ENCODE peak calls at places on chromosomes 1 and 21, in four cellular contexts. One of them, this sample, is unnamed.

GRCh38 chr1:153532161-153532560 is 3.6 kb downstream of the S100A6 start:
- DNase-seq in WTC11: no peak
- DNase-seq in HepG2: no peak
- DNase-seq in K562: no peak
- DNase-seq in this sample: no peak

GRCh38 chr1:198153103-198153502 is 3.7 kb upstream of the NEK7 start:
- DNase-seq in HepG2: no peak
- DNase-seq in K562: no peak
- DNase-seq in WTC11: no peak
- DNase-seq in this sample: no peak

GRCh38 chr1:165795894-165796293 is 27.2 kb upstream of the TMCO1 start:
- DNase-seq in WTC11: no peak
- DNase-seq in HepG2: no peak
- DNase-seq in K562: no peak
- DNase-seq in this sample: no peak

GRCh38 chr1:11504599-11504998 is 25.6 kb downstream of the DISP3 start:
- DNase-seq in HepG2: no peak
- DNase-seq in WTC11: no peak
- DNase-seq in K562: no peak
- DNase-seq in this sample: no peak

GRCh38 chr21:35850542-35851103 is 209.7 kb downstream of the SETD4 start:
- DNase-seq in WTC11: no peak
- DNase-seq in K562: no peak
- DNase-seq in HepG2: no peak
- DNase-seq in this sample: no peak

GRCh38 chr1:91900538-91900937 is 14.6 kb upstream of the TGFBR3 start:
- DNase-seq in HepG2: peak
- DNase-seq in K562: no peak
- DNase-seq in WTC11: no peak
- DNase-seq in this sample: no peak

GRCh38 chr1:154221815-154222081 is 993 bp downstream of the UBAP2L start:
- DNase-seq in HepG2: peak
- DNase-seq in WTC11: no peak
- DNase-seq in K562: no peak
- DNase-seq in this sample: no peak

GRCh38 chr1:240831191-240831631 is 219.3 kb upstream of the GREM2 start:
- DNase-seq in WTC11: no peak
- DNase-seq in K562: no peak
- DNase-seq in HepG2: no peak
- DNase-seq in this sample: no peak

GRCh38 chr1:77401384-77401783 is 119.6 kb downstream of the AK5 start:
- DNase-seq in HepG2: no peak
- DNase-seq in WTC11: no peak
- DNase-seq in K562: no peak
- DNase-seq in this sample: no peak

GRCh38 chr1:234840253-234840652 is 230.3 kb upstream of the IRF2BP2 start:
- DNase-seq in HepG2: no peak
- DNase-seq in K562: no peak
- DNase-seq in WTC11: no peak
- DNase-seq in this sample: no peak

GRCh38 chr1:95117207-95118018 is at the start of gene TLCD4:
- DNase-seq in K562: peak
- DNase-seq in HepG2: peak
- DNase-seq in WTC11: peak
- DNase-seq in this sample: peak

GRCh38 chr21:45302082-45303061 is 14.7 kb upstream of the POFUT2 start:
- DNase-seq in HepG2: no peak
- DNase-seq in WTC11: no peak
- DNase-seq in K562: no peak
- DNase-seq in this sample: no peak

GRCh38 chr1:150159550-150159949 is 9.8 kb downstream of the PLEKHO1 start:
- DNase-seq in WTC11: no peak
- DNase-seq in HepG2: no peak
- DNase-seq in K562: no peak
- DNase-seq in this sample: no peak

GRCh38 chr1:160622885-160623633 is 23.8 kb downstream of the SLAMF1 start:
- DNase-seq in K562: no peak
- DNase-seq in WTC11: no peak
- DNase-seq in HepG2: no peak
- DNase-seq in this sample: no peak

GRCh38 chr21:35303085-35303484 is 254.0 kb upstream of the RUNX1 start:
- DNase-seq in K562: no peak
- DNase-seq in WTC11: no peak
- DNase-seq in HepG2: no peak
- DNase-seq in this sample: no peak

GRCh38 chr1:119686661-119687060 is 25.1 kb upstream of the PHGDH start:
- DNase-seq in WTC11: no peak
- DNase-seq in K562: no peak
- DNase-seq in HepG2: no peak
- DNase-seq in this sample: no peak

GRCh38 chr1:229059671-229060079 is 211.2 kb upstream of the RAB4A start:
- DNase-seq in K562: no peak
- DNase-seq in WTC11: no peak
- DNase-seq in HepG2: no peak
- DNase-seq in this sample: peak

GRCh38 chr1:187042538-187042937 is 213.8 kb downstream of the PLA2G4A start:
- DNase-seq in K562: no peak
- DNase-seq in HepG2: no peak
- DNase-seq in WTC11: no peak
- DNase-seq in this sample: no peak

GRCh38 chr1:247402099-247402706 is 13.8 kb upstream of the NLRP3 start:
- DNase-seq in WTC11: no peak
- DNase-seq in HepG2: no peak
- DNase-seq in K562: no peak
- DNase-seq in this sample: no peak

GRCh38 chr1:247407180-247407616 is 8.8 kb upstream of the NLRP3 start:
- DNase-seq in K562: no peak
- DNase-seq in WTC11: no peak
- DNase-seq in HepG2: no peak
- DNase-seq in this sample: no peak

GRCh38 chr1:247406014-247406656 is 9.8 kb upstream of the NLRP3 start:
- DNase-seq in HepG2: no peak
- DNase-seq in K562: no peak
- DNase-seq in WTC11: no peak
- DNase-seq in this sample: no peak

GRCh38 chr1:247400685-247401084 is 15.3 kb upstream of the NLRP3 start:
- DNase-seq in HepG2: no peak
- DNase-seq in WTC11: no peak
- DNase-seq in K562: no peak
- DNase-seq in this sample: no peak

GRCh38 chr1:247401310-247402098 is 14.5 kb upstream of the NLRP3 start:
- DNase-seq in WTC11: no peak
- DNase-seq in HepG2: no peak
- DNase-seq in K562: no peak
- DNase-seq in this sample: no peak
- TF ChIP-seq FOXJ3 in WTC11: no peak
- TF ChIP-seq FOXJ3 in HepG2: no peak
- TF ChIP-seq FOXJ3 in K562: no peak
- TF ChIP-seq FOXJ3 in this sample: no peak

GRCh38 chr1:207355060-207355459 is 33.6 kb downstream of the CD55 start:
- DNase-seq in K562: no peak
- DNase-seq in HepG2: no peak
- DNase-seq in WTC11: no peak
- DNase-seq in this sample: no peak
- TF ChIP-seq FOXJ3 in K562: no peak
- TF ChIP-seq FOXJ3 in HepG2: no peak
- TF ChIP-seq FOXJ3 in WTC11: no peak
- TF ChIP-seq FOXJ3 in this sample: no peak

DNA sequence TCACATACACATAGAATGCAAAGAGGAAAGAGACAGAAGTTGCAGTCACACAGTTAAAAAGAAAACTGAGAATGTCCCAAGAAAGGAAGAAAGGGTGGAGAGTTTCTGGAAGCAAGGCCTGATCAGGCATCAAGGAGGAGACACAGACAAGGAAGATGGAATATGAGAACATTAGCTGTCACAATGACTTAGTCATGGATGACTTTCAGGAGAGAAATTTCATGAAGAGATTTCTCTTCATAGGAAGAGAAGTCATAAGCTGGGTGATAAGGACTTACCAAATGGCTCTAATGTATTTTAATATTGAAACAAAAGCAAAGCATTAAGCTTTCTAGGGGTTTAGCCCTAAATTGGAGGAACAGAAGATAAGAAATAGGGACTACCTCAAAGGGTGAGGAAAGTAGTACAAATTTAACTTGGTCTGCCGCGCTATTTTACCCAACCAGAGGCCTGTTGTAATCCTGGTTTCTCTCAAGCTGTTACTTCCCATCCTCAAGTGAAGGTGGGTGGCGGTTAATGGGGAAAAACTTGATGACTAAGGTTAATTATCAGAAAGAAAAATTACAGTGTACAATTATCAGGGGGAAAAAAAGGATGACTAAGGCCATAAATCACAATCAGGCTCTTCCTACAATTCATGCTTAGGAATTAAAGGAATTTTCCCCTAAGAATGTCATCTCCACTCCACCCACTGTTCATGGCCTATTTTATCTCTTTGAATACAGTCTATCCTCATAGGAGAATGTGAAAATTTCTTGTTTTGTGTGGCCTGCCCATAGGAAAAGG is 93.9 kb upstream of the ADGRL2 start:
- DNase-seq in HepG2: no peak
- DNase-seq in K562: no peak
- DNase-seq in WTC11: no peak
- DNase-seq in this sample: no peak
- TF ChIP-seq FOXJ3 in HepG2: no peak
- TF ChIP-seq FOXJ3 in K562: no peak
- TF ChIP-seq FOXJ3 in WTC11: no peak
- TF ChIP-seq FOXJ3 in this sample: no peak

DNA sequence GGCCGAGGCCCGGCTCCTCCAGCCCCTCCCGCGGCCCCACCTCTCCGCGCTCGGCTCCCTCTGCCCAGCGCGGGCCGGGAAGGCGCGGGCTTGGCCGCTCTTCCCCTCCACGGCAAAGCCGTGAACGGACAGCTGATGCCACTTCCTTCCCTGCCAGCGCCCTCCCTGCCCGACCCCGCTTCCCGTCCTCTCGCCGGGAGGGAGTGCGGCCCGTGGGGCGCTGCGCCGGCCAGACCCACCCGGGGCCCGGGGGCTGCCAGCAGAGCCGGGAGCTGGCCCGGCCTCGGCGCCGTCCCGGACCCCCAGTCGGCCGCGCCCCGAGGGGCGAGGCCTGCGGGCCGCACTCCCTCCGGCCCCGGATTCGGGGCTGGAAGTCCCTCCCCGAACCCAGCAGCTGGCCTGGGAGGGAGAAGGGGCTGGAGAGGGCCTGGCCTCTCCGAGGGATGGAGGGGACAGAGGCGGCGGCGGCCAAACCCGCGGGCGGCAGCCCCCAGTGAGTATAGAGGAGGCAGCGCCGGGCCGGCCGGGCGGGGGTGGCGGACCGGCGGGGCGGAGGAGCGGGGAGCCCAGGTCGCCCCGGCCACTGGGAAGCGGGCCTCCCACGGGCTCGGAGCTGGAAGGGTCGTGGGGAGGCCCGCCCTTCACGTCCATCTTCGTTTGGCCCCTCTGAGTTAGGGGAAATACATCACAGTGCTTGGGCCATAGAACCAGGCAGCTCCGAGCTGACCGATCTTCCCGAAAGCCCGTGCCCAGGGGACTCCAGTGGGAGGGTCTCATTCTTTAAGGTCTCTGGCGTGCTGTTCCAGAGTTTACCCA is at the start of gene KIAA1614:
- DNase-seq in HepG2: no peak
- DNase-seq in WTC11: peak
- DNase-seq in K562: no peak
- DNase-seq in this sample: peak
- TF ChIP-seq FOXJ3 in HepG2: no peak
- TF ChIP-seq FOXJ3 in WTC11: no peak
- TF ChIP-seq FOXJ3 in K562: no peak
- TF ChIP-seq FOXJ3 in this sample: no peak

GRCh38 chr1:185559684-185560310 is 174.4 kb upstream of the HMCN1 start:
- DNase-seq in K562: peak
- DNase-seq in WTC11: peak
- DNase-seq in HepG2: peak
- DNase-seq in this sample: peak
- TF ChIP-seq FOXJ3 in K562: no peak
- TF ChIP-seq FOXJ3 in WTC11: no peak
- TF ChIP-seq FOXJ3 in HepG2: no peak
- TF ChIP-seq FOXJ3 in this sample: no peak

DNA sequence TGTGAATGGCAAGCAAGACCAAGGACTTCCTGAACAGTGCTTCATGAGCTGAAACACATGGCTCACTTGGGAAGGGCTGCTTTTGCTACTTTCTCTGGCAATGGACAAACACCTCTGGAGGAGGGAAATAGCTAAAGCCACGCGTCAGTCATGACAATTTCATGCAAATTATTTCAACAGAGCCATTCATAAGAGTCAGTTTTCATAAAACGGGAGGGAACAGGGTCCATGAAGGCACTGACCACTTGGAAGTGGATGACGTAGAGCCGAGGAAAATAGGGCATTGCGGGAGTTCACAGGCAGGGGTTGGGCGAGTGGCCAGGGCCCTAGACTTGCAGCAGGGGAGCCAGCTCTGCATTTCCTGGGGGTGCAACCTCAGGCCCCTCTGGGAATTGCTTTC is 43.9 kb downstream of the SDC3 start:
- DNase-seq in K562: no peak
- DNase-seq in HepG2: no peak
- DNase-seq in WTC11: no peak
- DNase-seq in this sample: no peak
- TF ChIP-seq FOXJ3 in K562: no peak
- TF ChIP-seq FOXJ3 in HepG2: no peak
- TF ChIP-seq FOXJ3 in WTC11: no peak
- TF ChIP-seq FOXJ3 in this sample: no peak

DNA sequence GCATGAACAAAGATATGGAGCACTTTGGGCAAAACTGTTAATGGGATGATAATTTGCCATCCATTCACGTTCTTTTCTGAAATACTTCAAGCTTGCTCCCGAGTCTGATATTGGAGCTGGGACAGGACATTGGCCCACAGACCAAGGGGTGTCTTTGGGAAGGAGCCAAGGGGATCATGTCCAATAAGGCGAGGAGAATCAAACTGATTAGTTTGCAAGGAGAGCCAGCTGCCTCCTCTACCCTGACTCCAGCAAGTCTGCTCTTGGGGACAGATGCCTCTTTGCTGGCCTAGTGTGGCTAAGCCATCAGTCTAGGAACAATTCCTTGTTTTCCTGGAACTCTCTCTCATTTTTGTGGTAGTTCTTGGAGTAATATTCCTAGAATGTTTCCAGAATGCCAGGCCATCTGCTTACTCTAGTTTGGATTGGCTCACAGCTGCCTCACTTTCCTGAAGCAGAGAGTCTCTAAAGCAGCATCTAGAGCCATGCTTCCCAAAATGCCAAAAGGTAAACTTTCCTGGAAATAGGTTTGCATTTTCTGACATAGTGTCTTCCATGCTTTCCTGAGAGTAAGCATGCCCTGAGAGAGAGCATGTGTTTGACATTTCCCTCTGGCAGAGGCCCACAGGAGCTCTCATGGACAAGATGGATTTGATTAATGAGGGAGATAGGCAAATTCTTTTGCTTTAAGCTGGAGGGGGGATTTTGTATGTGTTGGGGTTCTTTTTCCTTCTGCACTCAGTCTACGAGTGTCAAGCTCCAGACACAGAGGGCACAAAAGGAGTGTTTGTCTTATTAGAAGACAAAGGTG is 145.6 kb downstream of the GDAP2 start:
- DNase-seq in HepG2: no peak
- DNase-seq in K562: no peak
- DNase-seq in WTC11: no peak
- DNase-seq in this sample: peak
- TF ChIP-seq FOXJ3 in HepG2: no peak
- TF ChIP-seq FOXJ3 in K562: no peak
- TF ChIP-seq FOXJ3 in WTC11: no peak
- TF ChIP-seq FOXJ3 in this sample: no peak

This sample was measured in SK-N-SH.